ENCODE peak calls at places on chromosomes 16 and 17, in five cellular contexts. X is tibial nerve; M is progenitor cell of endocrine pancreas; Y is CD4-positive, alpha-beta T cell; L is cardiac fibroblast. E is an unnamed sample.

GRCh38 chr16:75697571-75697970 is 3.7 kb downstream of the DUXB start:
- DNase-seq in X (no peak), M (no peak), Y (no peak), L (no peak), E (no peak)

GRCh38 chr17:32629563-32630190 is 142.9 kb downstream of the CDK5R1 start:
- DNase-seq in X (no peak), M (no peak), Y (no peak), L (no peak), E (no peak)

GRCh38 chr16:52912565-52913173 is 140.0 kb downstream of the CHD9NB start:
- DNase-seq in X (peak), M (peak), Y (no peak), L (peak), E (no peak)

GRCh38 chr17:45425125-45425983 is 7.3 kb downstream of the ARHGAP27 start:
- DNase-seq in X (no peak), M (peak), Y (no peak), L (peak), E (peak)

GRCh38 chr16:10120953-10121352 is 61.3 kb downstream of the GRIN2A start:
- DNase-seq in X (no peak), M (no peak), Y (no peak), L (no peak), E (no peak)

GRCh38 chr16:23227529-23227928 is 45.0 kb downstream of the SCNN1G start:
- DNase-seq in X (no peak), M (no peak), Y (no peak), L (no peak), E (no peak)

GRCh38 chr16:1195393-1195666 is 29.7 kb downstream of the TPSG1 start:
- DNase-seq in X (no peak), M (no peak), Y (no peak), L (no peak), E (no peak)

GRCh38 chr17:49851387-49852291 is 3.8 kb upstream of the TAC4 start:
- DNase-seq in X (peak), M (peak), Y (peak), L (peak), E (peak)

GRCh38 chr16:19215705-19216104 is 47.7 kb downstream of the SYT17 start:
- DNase-seq in X (no peak), M (no peak), Y (no peak), L (no peak), E (no peak)

GRCh38 chr17:19762515-19762961 is 14.4 kb upstream of the ALDH3A1 start:
- DNase-seq in X (peak), M (peak), Y (peak), L (peak), E (no peak)

GRCh38 chr17:62692721-62693431 is 65.4 kb downstream of the MRC2 start:
- DNase-seq in X (no peak), M (no peak), Y (no peak), L (peak), E (no peak)

GRCh38 chr16:25005445-25006306 is 9.5 kb downstream of the ARHGAP17 start:
- DNase-seq in X (no peak), M (no peak), Y (no peak), L (no peak), E (no peak)

GRCh38 chr17:63947711-63948330 is 15.7 kb upstream of the CD79B start:
- DNase-seq in X (no peak), M (no peak), Y (no peak), L (no peak), E (no peak)

GRCh38 chr16:10086620-10087019 is 95.6 kb downstream of the GRIN2A start:
- DNase-seq in X (no peak), M (no peak), Y (no peak), L (no peak), E (no peak)

GRCh38 chr16:54657058-54657708 is 273.5 kb upstream of the IRX5 start:
- DNase-seq in X (no peak), M (no peak), Y (no peak), L (peak), E (no peak)

GRCh38 chr16:25841776-25842175 is 150.0 kb downstream of the HS3ST4 start:
- DNase-seq in X (no peak), M (no peak), Y (no peak), L (no peak), E (no peak)

GRCh38 chr17:74432484-74433391 is 850 bp downstream of the GPRC5C start:
- DNase-seq in X (no peak), M (no peak), Y (no peak), L (no peak), E (no peak)

GRCh38 chr17:59105852-59106462 is 723 bp downstream of the TRIM37 start:
- DNase-seq in X (peak), M (peak), Y (peak), L (peak), E (peak)

GRCh38 chr17:18980682-18981384 is 23.7 kb downstream of the FAM83G start:
- DNase-seq in X (no peak), M (no peak), Y (no peak), L (no peak), E (no peak)

GRCh38 chr16:19595043-19595767 is 39.7 kb downstream of the VPS35L start:
- DNase-seq in X (no peak), M (no peak), Y (no peak), L (peak), E (no peak)

GRCh38 chr16:81401035-81401950 is 43.3 kb upstream of the CMIP start:
- DNase-seq in X (no peak), M (no peak), Y (no peak), L (peak), E (no peak)

GRCh38 chr16:22348296-22348695 is 26.1 kb downstream of the CDR2 start:
- DNase-seq in X (no peak), M (no peak), Y (no peak), L (no peak), E (no peak)

GRCh38 chr17:81090361-81091133 is 55.6 kb downstream of the BAIAP2 start:
- DNase-seq in X (peak), M (no peak), Y (no peak), L (peak), E (peak)

GRCh38 chr17:41974658-41975057 is 8.1 kb downstream of the CNP start:
- DNase-seq in X (no peak), M (no peak), Y (no peak), L (no peak), E (no peak)

GRCh38 chr17:7491583-7491982 is 7.4 kb downstream of the POLR2A start:
- DNase-seq in X (no peak), M (no peak), Y (no peak), L (no peak), E (no peak)

DNA sequence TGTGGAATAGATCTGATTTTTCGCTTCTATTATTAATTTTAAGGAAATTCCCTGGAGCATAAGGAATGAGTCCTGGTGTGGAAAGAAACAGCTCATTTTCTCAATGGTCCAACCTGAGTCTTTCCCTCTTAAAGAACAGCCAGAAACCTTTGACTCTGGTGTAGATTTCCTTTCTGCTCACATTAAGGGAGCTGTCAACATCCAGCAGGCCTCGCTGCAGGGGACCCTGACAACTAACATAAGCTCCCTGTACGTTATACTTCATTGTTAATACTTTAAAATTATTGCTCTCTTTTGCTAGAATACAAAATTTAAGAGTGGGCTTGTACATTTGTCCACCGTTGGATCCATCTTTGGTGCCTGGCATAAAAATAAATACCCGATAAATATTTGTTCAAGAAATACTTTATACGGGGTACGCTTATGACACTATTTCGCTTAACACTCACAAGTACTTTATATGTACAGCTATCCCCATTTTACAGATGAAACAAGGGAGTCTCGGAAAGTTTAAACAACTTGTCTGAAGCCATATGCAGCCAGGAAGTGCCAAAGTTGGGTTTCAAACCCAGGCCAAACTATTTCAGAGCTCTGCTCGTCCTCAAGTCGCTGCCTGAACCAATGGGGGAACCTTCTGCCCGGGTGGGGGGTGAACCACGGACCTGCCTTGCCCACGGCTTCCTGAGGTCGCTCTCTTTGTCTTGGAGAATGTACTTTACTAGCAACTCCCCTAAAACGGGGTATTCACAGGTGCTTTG is 648 bp downstream of the SMARCE1 start:
- DNase-seq in X (no peak), M (no peak), Y (no peak), L (peak), E (peak)
- TF ChIP-seq CTCF in X (no peak), M (no peak), Y (no peak), L (no peak), E (no peak)

DNA sequence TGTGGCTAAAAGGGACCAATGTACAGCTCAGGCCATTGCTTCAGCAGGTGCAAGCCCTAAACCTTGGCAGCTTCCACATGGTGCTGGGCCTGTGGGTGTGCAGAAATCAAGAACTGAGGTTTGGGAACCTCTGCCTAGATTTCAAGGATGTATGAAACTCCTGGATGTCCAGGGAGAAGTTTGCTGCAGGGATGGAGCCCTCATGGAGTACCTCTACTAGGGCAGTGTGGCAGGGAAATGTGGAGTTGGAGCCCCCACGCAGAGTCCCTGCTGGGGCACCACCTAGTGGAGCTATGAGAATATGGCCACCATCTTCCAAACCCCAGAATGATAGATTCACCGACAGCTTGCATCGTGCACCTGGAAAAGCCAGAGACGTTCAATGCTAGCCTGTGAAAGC is 13.0 kb downstream of the EFCAB5 start:
- DNase-seq in X (no peak), M (no peak), Y (no peak), L (no peak), E (no peak)
- TF ChIP-seq CTCF in X (no peak), M (no peak), Y (no peak), L (no peak), E (no peak)

GRCh38 chr17:66842505-66842904 is 7.6 kb downstream of the CACNG5 start:
- DNase-seq in X (no peak), M (no peak), Y (no peak), L (no peak), E (no peak)

GRCh38 chr17:66840061-66840460 is 5.1 kb downstream of the CACNG5 start:
- DNase-seq in X (no peak), M (no peak), Y (no peak), L (no peak), E (no peak)

GRCh38 chr17:66841744-66842143 is 6.8 kb downstream of the CACNG5 start:
- DNase-seq in X (no peak), M (no peak), Y (no peak), L (no peak), E (no peak)

GRCh38 chr17:66842959-66843358 is 8.0 kb downstream of the CACNG5 start:
- DNase-seq in X (no peak), M (no peak), Y (no peak), L (no peak), E (no peak)

GRCh38 chr17:66841328-66841727 is 6.4 kb downstream of the CACNG5 start:
- DNase-seq in X (no peak), M (no peak), Y (no peak), L (no peak), E (no peak)
- TF ChIP-seq CTCF in X (no peak), M (no peak), Y (no peak), L (no peak), E (no peak)

DNA sequence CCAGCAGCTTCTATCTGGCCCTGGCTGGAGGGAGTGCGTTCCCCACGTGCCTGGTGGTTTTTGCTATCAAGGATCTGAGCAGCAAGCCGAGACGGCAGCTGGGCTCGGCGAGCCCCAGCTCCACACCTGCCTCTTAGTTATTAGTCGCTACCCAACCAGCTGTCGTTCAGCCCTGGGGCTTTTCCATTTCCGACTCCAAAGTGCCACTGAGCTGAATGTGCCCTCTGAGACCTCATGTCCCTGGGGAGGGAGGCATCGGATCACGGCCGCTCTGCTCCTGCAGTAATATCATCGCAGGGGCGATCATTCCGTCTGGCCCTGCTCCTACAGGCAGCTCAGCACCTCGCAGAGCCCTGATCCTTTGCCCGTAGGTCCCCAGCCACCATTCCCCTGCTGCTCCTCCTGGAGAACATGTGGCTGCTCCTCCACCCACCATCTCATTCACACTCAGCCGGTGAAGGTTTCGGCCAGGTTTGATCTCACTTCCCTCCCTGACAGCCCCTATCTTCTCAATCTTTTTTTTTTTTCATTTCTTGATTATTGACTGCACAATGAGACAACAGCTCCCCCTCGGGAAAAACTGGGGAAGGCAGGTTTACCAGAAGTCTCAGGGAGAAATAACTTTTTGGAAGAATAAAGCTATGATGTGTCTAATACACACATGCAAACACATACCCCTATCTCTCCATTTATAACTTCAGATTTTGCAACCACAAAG is 86.7 kb downstream of the ZFHX3 start:
- DNase-seq in X (no peak), M (no peak), Y (no peak), L (peak), E (no peak)
- TF ChIP-seq CTCF in X (peak), M (peak), Y (no peak), L (peak), E (peak)

E was measured in CD14-positive monocyte.